ENCODE peak calls at places on chromosome 21, in eight cellular contexts. One of them, this sample, is unnamed.

GRCh38 chr21:44601596-44602473 is 1.4 kb downstream of the KRTAP10-7 start:
- DNase-seq in HAP-1: no peak
- DNase-seq in endodermal cell: peak; percentile 40
- DNase-seq in left ventricle myocardium inferior: no peak
- DNase-seq in heart left ventricle: no peak
- DNase-seq in HCT116: no peak
- DNase-seq in CD4-positive, alpha-beta memory T cell: no peak
- DNase-seq in adrenal gland: no peak
- DNase-seq in this sample: no peak

GRCh38 chr21:35512321-35512720 is 463.2 kb upstream of the RUNX1 start:
- DNase-seq in HAP-1: no peak
- DNase-seq in endodermal cell: no peak
- DNase-seq in left ventricle myocardium inferior: no peak
- DNase-seq in heart left ventricle: no peak
- DNase-seq in HCT116: no peak
- DNase-seq in CD4-positive, alpha-beta memory T cell: no peak
- DNase-seq in adrenal gland: no peak
- DNase-seq in this sample: no peak

GRCh38 chr21:25735895-25736597 is 1.3 kb downstream of the GABPA start:
- DNase-seq in HAP-1: no peak
- DNase-seq in endodermal cell: no peak
- DNase-seq in left ventricle myocardium inferior: no peak
- DNase-seq in heart left ventricle: no peak
- DNase-seq in HCT116: no peak
- DNase-seq in CD4-positive, alpha-beta memory T cell: peak; percentile 4
- DNase-seq in adrenal gland: no peak
- DNase-seq in this sample: peak; percentile 63

GRCh38 chr21:34983680-34984086 is 65.4 kb downstream of the RUNX1 start:
- DNase-seq in HAP-1: no peak
- DNase-seq in endodermal cell: no peak
- DNase-seq in left ventricle myocardium inferior: no peak
- DNase-seq in heart left ventricle: no peak
- DNase-seq in HCT116: no peak
- DNase-seq in CD4-positive, alpha-beta memory T cell: no peak
- DNase-seq in adrenal gland: no peak
- DNase-seq in this sample: no peak

GRCh38 chr21:45819478-45820170 is 161.9 kb upstream of the COL6A1 start:
- DNase-seq in HAP-1: no peak
- DNase-seq in endodermal cell: no peak
- DNase-seq in left ventricle myocardium inferior: no peak
- DNase-seq in heart left ventricle: no peak
- DNase-seq in HCT116: no peak
- DNase-seq in CD4-positive, alpha-beta memory T cell: no peak
- DNase-seq in adrenal gland: peak; percentile 70
- DNase-seq in this sample: no peak

GRCh38 chr21:44929242-44929798 is 8.6 kb upstream of the ITGB2 start:
- DNase-seq in HAP-1: no peak
- DNase-seq in endodermal cell: peak; percentile 44
- DNase-seq in left ventricle myocardium inferior: no peak
- DNase-seq in heart left ventricle: no peak
- DNase-seq in HCT116: no peak
- DNase-seq in CD4-positive, alpha-beta memory T cell: no peak
- DNase-seq in adrenal gland: no peak
- DNase-seq in this sample: no peak

GRCh38 chr21:18772404-18772803 is 368.8 kb upstream of the TMPRSS15 start:
- DNase-seq in HAP-1: no peak
- DNase-seq in endodermal cell: no peak
- DNase-seq in left ventricle myocardium inferior: no peak
- DNase-seq in heart left ventricle: no peak
- DNase-seq in HCT116: no peak
- DNase-seq in CD4-positive, alpha-beta memory T cell: no peak
- DNase-seq in adrenal gland: no peak
- DNase-seq in this sample: no peak

GRCh38 chr21:36859744-36860501 is 106.5 kb downstream of the HLCS start:
- DNase-seq in HAP-1: peak; percentile 88
- DNase-seq in endodermal cell: peak; percentile 90
- DNase-seq in left ventricle myocardium inferior: peak; percentile 80
- DNase-seq in heart left ventricle: peak; percentile 85
- DNase-seq in HCT116: no peak
- DNase-seq in CD4-positive, alpha-beta memory T cell: no peak
- DNase-seq in adrenal gland: peak; percentile 84
- DNase-seq in this sample: peak; percentile 29

GRCh38 chr21:37257967-37258877 is 8.9 kb downstream of the VPS26C start:
- DNase-seq in HAP-1: peak; percentile 74
- DNase-seq in endodermal cell: peak; percentile 91
- DNase-seq in left ventricle myocardium inferior: peak; percentile 58
- DNase-seq in heart left ventricle: peak; percentile 61
- DNase-seq in HCT116: no peak
- DNase-seq in CD4-positive, alpha-beta memory T cell: peak; percentile 79
- DNase-seq in adrenal gland: peak; percentile 78
- DNase-seq in this sample: peak; percentile 66

GRCh38 chr21:44800103-44800502 is 1.5 kb downstream of the UBE2G2 start:
- DNase-seq in HAP-1: peak; percentile 34
- DNase-seq in endodermal cell: peak; percentile 53
- DNase-seq in left ventricle myocardium inferior: no peak
- DNase-seq in heart left ventricle: no peak
- DNase-seq in HCT116: no peak
- DNase-seq in CD4-positive, alpha-beta memory T cell: no peak
- DNase-seq in adrenal gland: no peak
- DNase-seq in this sample: peak; percentile 65

GRCh38 chr21:44911384-44912157 is 9.1 kb downstream of the ITGB2 start:
- DNase-seq in HAP-1: no peak
- DNase-seq in endodermal cell: peak; percentile 61
- DNase-seq in left ventricle myocardium inferior: peak; percentile 82
- DNase-seq in heart left ventricle: peak; percentile 86
- DNase-seq in HCT116: no peak
- DNase-seq in CD4-positive, alpha-beta memory T cell: peak; percentile 79
- DNase-seq in adrenal gland: peak; percentile 89
- DNase-seq in this sample: no peak

GRCh38 chr21:42535602-42536171 is 22.0 kb downstream of the SLC37A1 start:
- DNase-seq in HAP-1: no peak
- DNase-seq in endodermal cell: no peak
- DNase-seq in left ventricle myocardium inferior: no peak
- DNase-seq in heart left ventricle: no peak
- DNase-seq in HCT116: no peak
- DNase-seq in CD4-positive, alpha-beta memory T cell: no peak
- DNase-seq in adrenal gland: peak; percentile 78
- DNase-seq in this sample: no peak

GRCh38 chr21:46115441-46116188 is 17.7 kb downstream of the COL6A2 start:
- DNase-seq in HAP-1: no peak
- DNase-seq in endodermal cell: peak; percentile 36
- DNase-seq in left ventricle myocardium inferior: peak; percentile 10
- DNase-seq in heart left ventricle: peak; percentile 13
- DNase-seq in HCT116: no peak
- DNase-seq in CD4-positive, alpha-beta memory T cell: no peak
- DNase-seq in adrenal gland: no peak
- DNase-seq in this sample: no peak

GRCh38 chr21:38800046-38800758 is 5.5 kb upstream of the ETS2 start:
- DNase-seq in HAP-1: no peak
- DNase-seq in endodermal cell: no peak
- DNase-seq in left ventricle myocardium inferior: no peak
- DNase-seq in heart left ventricle: no peak
- DNase-seq in HCT116: no peak
- DNase-seq in CD4-positive, alpha-beta memory T cell: no peak
- DNase-seq in adrenal gland: no peak
- DNase-seq in this sample: no peak

DNA sequence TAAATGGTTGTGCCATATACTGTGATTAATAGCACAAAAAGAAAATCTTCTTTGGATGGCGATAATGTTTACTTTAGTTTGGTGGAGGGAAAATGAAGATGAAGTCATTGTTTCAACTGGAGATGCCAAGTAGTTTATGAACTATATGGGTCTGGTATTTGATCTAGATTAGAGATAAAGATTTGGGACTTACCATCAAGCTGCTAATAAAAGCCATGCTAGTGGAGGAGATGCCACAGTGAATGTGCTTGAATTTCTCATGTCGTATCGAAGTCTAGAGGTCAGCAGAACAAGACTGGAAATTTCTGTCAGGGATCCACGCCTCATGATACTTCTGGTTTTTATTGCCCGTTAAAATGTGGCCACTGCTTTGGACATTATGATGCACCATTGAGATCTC is 742.0 kb downstream of the NCAM2 start:
- DNase-seq in HAP-1: no peak
- DNase-seq in endodermal cell: no peak
- DNase-seq in left ventricle myocardium inferior: no peak
- DNase-seq in heart left ventricle: no peak
- DNase-seq in HCT116: no peak
- DNase-seq in CD4-positive, alpha-beta memory T cell: no peak
- DNase-seq in adrenal gland: no peak
- DNase-seq in this sample: no peak
- H3K9me3 ChIP-seq in HAP-1: no peaks in the 10 kb centered on the region
- H3K9me3 ChIP-seq in endodermal cell: no peaks in the 10 kb centered on the region
- H3K9me3 ChIP-seq in left ventricle myocardium inferior: peaks cover 20% of the 10 kb centered on the region
- H3K9me3 ChIP-seq in heart left ventricle: no peaks in the 10 kb centered on the region
- H3K9me3 ChIP-seq in HCT116: peaks cover 10% of the 10 kb centered on the region
- H3K9me3 ChIP-seq in CD4-positive, alpha-beta memory T cell: no peaks in the 10 kb centered on the region
- H3K9me3 ChIP-seq in adrenal gland: no peaks in the 10 kb centered on the region
- H3K9me3 ChIP-seq in this sample: no peaks in the 10 kb centered on the region

DNA sequence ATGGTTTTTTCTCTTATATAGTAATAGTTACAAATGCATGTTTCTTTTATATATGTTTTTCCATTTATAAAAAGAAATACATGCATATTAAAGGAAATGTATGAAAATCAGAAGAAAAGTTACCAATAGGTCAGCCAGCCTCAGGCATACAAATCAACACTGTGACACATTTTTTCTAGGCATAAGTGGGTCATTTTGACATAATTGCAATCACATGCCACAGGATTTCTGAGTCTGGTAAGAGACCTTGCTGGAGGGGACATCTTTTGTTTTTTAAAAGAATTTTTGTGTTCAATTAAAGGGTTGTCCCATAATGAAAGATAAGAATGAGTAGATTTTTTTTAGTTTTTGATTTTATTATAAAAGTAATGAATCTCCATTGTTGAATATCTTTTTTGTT is 473.1 kb downstream of the PCP4 start:
- DNase-seq in HAP-1: no peak
- DNase-seq in endodermal cell: no peak
- DNase-seq in left ventricle myocardium inferior: no peak
- DNase-seq in heart left ventricle: no peak
- DNase-seq in HCT116: no peak
- DNase-seq in CD4-positive, alpha-beta memory T cell: no peak
- DNase-seq in adrenal gland: no peak
- DNase-seq in this sample: no peak
- H3K9me3 ChIP-seq in HAP-1: no peaks in the 10 kb centered on the region
- H3K9me3 ChIP-seq in endodermal cell: no peaks in the 10 kb centered on the region
- H3K9me3 ChIP-seq in left ventricle myocardium inferior: no peaks in the 10 kb centered on the region
- H3K9me3 ChIP-seq in heart left ventricle: no peaks in the 10 kb centered on the region
- H3K9me3 ChIP-seq in HCT116: peaks cover 7% of the 10 kb centered on the region
- H3K9me3 ChIP-seq in CD4-positive, alpha-beta memory T cell: no peaks in the 10 kb centered on the region
- H3K9me3 ChIP-seq in adrenal gland: no peaks in the 10 kb centered on the region
- H3K9me3 ChIP-seq in this sample: no peaks in the 10 kb centered on the region

GRCh38 chr21:27466175-27466574 is 499.3 kb upstream of the ADAMTS5 start:
- DNase-seq in HAP-1: no peak
- DNase-seq in endodermal cell: no peak
- DNase-seq in left ventricle myocardium inferior: no peak
- DNase-seq in heart left ventricle: no peak
- DNase-seq in HCT116: no peak
- DNase-seq in CD4-positive, alpha-beta memory T cell: no peak
- DNase-seq in adrenal gland: no peak
- DNase-seq in this sample: no peak

GRCh38 chr21:27464643-27465042 is 497.8 kb upstream of the ADAMTS5 start:
- DNase-seq in HAP-1: no peak
- DNase-seq in endodermal cell: no peak
- DNase-seq in left ventricle myocardium inferior: no peak
- DNase-seq in heart left ventricle: no peak
- DNase-seq in HCT116: no peak
- DNase-seq in CD4-positive, alpha-beta memory T cell: no peak
- DNase-seq in adrenal gland: no peak
- DNase-seq in this sample: no peak

DNA sequence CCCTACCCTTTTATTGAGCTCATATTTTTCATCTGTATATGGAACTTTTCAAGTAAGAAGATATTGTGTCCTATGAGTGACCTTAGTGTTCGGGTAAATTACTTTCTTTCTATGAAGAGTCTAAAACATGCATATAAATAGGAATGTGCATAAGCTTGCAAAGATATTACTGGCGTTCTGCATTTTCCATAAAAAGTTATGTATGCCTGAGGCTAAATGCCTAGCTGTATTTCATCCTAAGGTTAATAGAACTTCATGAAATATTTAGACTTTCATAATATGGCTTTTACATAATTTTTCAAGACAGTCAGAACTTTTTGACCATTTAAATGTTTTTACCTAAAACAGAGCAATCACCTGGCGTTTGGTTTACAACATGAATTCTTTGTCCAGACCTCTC is 495.9 kb upstream of the ADAMTS5 start:
- DNase-seq in HAP-1: no peak
- DNase-seq in endodermal cell: no peak
- DNase-seq in left ventricle myocardium inferior: no peak
- DNase-seq in heart left ventricle: no peak
- DNase-seq in HCT116: no peak
- DNase-seq in CD4-positive, alpha-beta memory T cell: no peak
- DNase-seq in adrenal gland: no peak
- DNase-seq in this sample: no peak
- H3K9me3 ChIP-seq in HAP-1: no peaks in the 10 kb centered on the region
- H3K9me3 ChIP-seq in endodermal cell: no peaks in the 10 kb centered on the region
- H3K9me3 ChIP-seq in left ventricle myocardium inferior: no peaks in the 10 kb centered on the region
- H3K9me3 ChIP-seq in heart left ventricle: no peaks in the 10 kb centered on the region
- H3K9me3 ChIP-seq in HCT116: peaks cover 13% of the 10 kb centered on the region
- H3K9me3 ChIP-seq in CD4-positive, alpha-beta memory T cell: no peaks in the 10 kb centered on the region
- H3K9me3 ChIP-seq in adrenal gland: no peaks in the 10 kb centered on the region
- H3K9me3 ChIP-seq in this sample: no peaks in the 10 kb centered on the region

GRCh38 chr21:40169971-40170370 is 302.7 kb downstream of the PCP4 start:
- DNase-seq in HAP-1: no peak
- DNase-seq in endodermal cell: no peak
- DNase-seq in left ventricle myocardium inferior: no peak
- DNase-seq in heart left ventricle: no peak
- DNase-seq in HCT116: no peak
- DNase-seq in CD4-positive, alpha-beta memory T cell: no peak
- DNase-seq in adrenal gland: no peak
- DNase-seq in this sample: no peak

GRCh38 chr21:40165212-40165611 is 298.0 kb downstream of the PCP4 start:
- DNase-seq in HAP-1: no peak
- DNase-seq in endodermal cell: no peak
- DNase-seq in left ventricle myocardium inferior: peak; percentile 22
- DNase-seq in heart left ventricle: peak; percentile 51
- DNase-seq in HCT116: no peak
- DNase-seq in CD4-positive, alpha-beta memory T cell: no peak
- DNase-seq in adrenal gland: no peak
- DNase-seq in this sample: no peak

GRCh38 chr21:40166291-40166843 is 299.1 kb downstream of the PCP4 start:
- DNase-seq in HAP-1: no peak
- DNase-seq in endodermal cell: peak; percentile 66
- DNase-seq in left ventricle myocardium inferior: no peak
- DNase-seq in heart left ventricle: no peak
- DNase-seq in HCT116: no peak
- DNase-seq in CD4-positive, alpha-beta memory T cell: no peak
- DNase-seq in adrenal gland: no peak
- DNase-seq in this sample: no peak

GRCh38 chr21:40160911-40161310 is 293.7 kb downstream of the PCP4 start:
- DNase-seq in HAP-1: no peak
- DNase-seq in endodermal cell: peak; percentile 63
- DNase-seq in left ventricle myocardium inferior: no peak
- DNase-seq in heart left ventricle: no peak
- DNase-seq in HCT116: no peak
- DNase-seq in CD4-positive, alpha-beta memory T cell: no peak
- DNase-seq in adrenal gland: no peak
- DNase-seq in this sample: no peak

DNA sequence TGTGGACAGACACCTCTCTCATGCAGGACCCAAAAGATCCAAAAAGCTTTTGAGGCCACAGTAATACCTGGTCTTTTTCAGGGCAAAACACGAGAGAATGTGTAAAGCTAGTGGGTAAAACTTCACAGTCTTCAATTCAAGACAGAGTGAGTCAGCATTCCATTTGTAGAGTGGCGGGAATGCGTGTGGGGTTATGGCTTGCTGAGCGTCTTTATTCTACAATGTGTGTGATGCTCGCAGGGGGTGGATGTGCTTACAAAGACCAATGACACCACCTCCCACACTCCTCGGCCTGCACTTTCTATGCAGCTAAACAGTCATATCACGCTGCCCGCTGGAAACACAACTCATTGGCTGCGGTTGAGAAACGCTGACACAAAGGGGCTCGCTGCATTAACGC is 298.4 kb downstream of the PCP4 start:
- DNase-seq in HAP-1: no peak
- DNase-seq in endodermal cell: peak; percentile 78
- DNase-seq in left ventricle myocardium inferior: no peak
- DNase-seq in heart left ventricle: no peak
- DNase-seq in HCT116: no peak
- DNase-seq in CD4-positive, alpha-beta memory T cell: no peak
- DNase-seq in adrenal gland: no peak
- DNase-seq in this sample: no peak
- H3K9me3 ChIP-seq in HAP-1: no peaks in the 10 kb centered on the region
- H3K9me3 ChIP-seq in endodermal cell: no peaks in the 10 kb centered on the region
- H3K9me3 ChIP-seq in left ventricle myocardium inferior: no peaks in the 10 kb centered on the region
- H3K9me3 ChIP-seq in heart left ventricle: no peaks in the 10 kb centered on the region
- H3K9me3 ChIP-seq in HCT116: peaks cover 5% of the 10 kb centered on the region
- H3K9me3 ChIP-seq in CD4-positive, alpha-beta memory T cell: no peaks in the 10 kb centered on the region
- H3K9me3 ChIP-seq in adrenal gland: no peaks in the 10 kb centered on the region
- H3K9me3 ChIP-seq in this sample: no peaks in the 10 kb centered on the region